ENCODE peak calls at places on chromosomes 11 and 22, in seven cellular contexts. Z is activated CD4-positive, alpha-beta T cell treated with anti-CD3 and anti-CD28 coated beads, Interleukin-2, amount 50 U/mL, for 48 hours; P is stimulated activated CD8-positive, alpha-beta memory T cell treated with anti-CD3 and anti-CD28 coated beads, Interleukin-7, amount 100 ng/mL, for 48 hours; E is ovary; T is T-cell; G is C1 segment of cervical spinal cord; S is NCI-H774. Q is an unnamed sample.

GRCh38 chr11:112965601-112966125 is 4.4 kb downstream of the NCAM1 start:
- DNase-seq in S (no peak), E (no peak), T (no peak), G (peak), Z (no peak), P (no peak), Q (no peak)

GRCh38 chr22:25754527-25755202 is 12.7 kb downstream of the MYO18B start:
- DNase-seq in S (no peak), P (no peak), T (no peak), G (no peak), Z (no peak), E (no peak), Q (no peak)

GRCh38 chr11:57514538-57515331 is 767 bp downstream of the SLC43A1 start:
- DNase-seq in G (no peak), E (peak), S (peak), Z (peak), P (peak), T (peak), Q (no peak)

GRCh38 chr11:86063536-86063935 is 5.3 kb downstream of the PICALM start:
- DNase-seq in T (no peak), S (no peak), G (no peak), Z (no peak), P (no peak), E (no peak), Q (no peak)

GRCh38 chr11:123183391-123184099 is 11.5 kb downstream of the CLMP start:
- DNase-seq in E (no peak), G (no peak), S (no peak), T (no peak), Z (peak), P (peak), Q (no peak)

GRCh38 chr11:64560139-64560771 is 30.8 kb upstream of the SLC22A12 start:
- DNase-seq in Z (no peak), G (no peak), S (no peak), T (no peak), E (no peak), P (no peak), Q (no peak)

GRCh38 chr11:117912497-117912896 is 16.7 kb downstream of the TMPRSS13 start:
- DNase-seq in G (no peak), S (no peak), P (no peak), Z (no peak), T (no peak), E (no peak), Q (no peak)

GRCh38 chr22:22605074-22605404 is 39.4 kb upstream of the GGTLC2 start:
- DNase-seq in S (no peak), P (no peak), G (no peak), Z (no peak), T (no peak), E (no peak), Q (no peak)

GRCh38 chr11:123560001-123560400 is 94.4 kb downstream of the SCN3B start:
- DNase-seq in P (peak), T (peak), E (peak), S (peak), Z (peak), G (peak), Q (no peak)

GRCh38 chr11:76635991-76636520 is 34.5 kb downstream of the LRRC32 start:
- DNase-seq in E (no peak), P (no peak), G (no peak), T (no peak), Z (no peak), S (no peak), Q (no peak)

GRCh38 chr22:21707677-21708076 is 27.9 kb downstream of the YPEL1 start:
- DNase-seq in S (no peak), E (no peak), T (no peak), Z (no peak), P (no peak), G (no peak), Q (no peak)

GRCh38 chr11:72643547-72643946 is 30.7 kb downstream of the PDE2A start:
- DNase-seq in E (no peak), P (no peak), G (peak), T (no peak), Z (no peak), S (no peak), Q (no peak)

GRCh38 chr11:4539603-4540219 is 5.3 kb upstream of the OR52M1 start:
- DNase-seq in S (no peak), G (no peak), E (peak), T (peak), Z (peak), P (peak), Q (no peak)

GRCh38 chr11:70397336-70397982 is 870 bp upstream of the CTTN start:
- DNase-seq in E (no peak), P (no peak), T (peak), G (no peak), S (no peak), Z (no peak), Q (no peak)

GRCh38 chr11:113193894-113194293 is 120.5 kb upstream of the TTC12 start:
- DNase-seq in Z (no peak), T (no peak), S (no peak), G (no peak), E (peak), P (no peak), Q (no peak)

GRCh38 chr11:104051806-104052205 is 15.4 kb downstream of the DDI1 start:
- DNase-seq in G (no peak), T (no peak), S (no peak), E (no peak), Z (no peak), P (no peak), Q (no peak)

GRCh38 chr22:50145741-50146439 is 24.6 kb upstream of the PANX2 start:
- DNase-seq in P (no peak), S (no peak), G (no peak), Z (no peak), E (no peak), T (no peak), Q (no peak)

GRCh38 chr11:128902515-128903066 is 11.4 kb downstream of the KCNJ5 start:
- DNase-seq in T (no peak), P (no peak), Z (no peak), G (no peak), E (no peak), S (no peak), Q (no peak)

GRCh38 chr11:3009481-3009880 is 17.4 kb upstream of the NAP1L4 start:
- DNase-seq in Z (no peak), E (no peak), S (no peak), G (peak), P (no peak), T (no peak), Q (no peak)

GRCh38 chr11:11349870-11350325 is 3.2 kb downstream of the CSNK2A3 start:
- DNase-seq in P (no peak), G (no peak), S (no peak), T (no peak), E (no peak), Z (no peak), Q (no peak)

GRCh38 chr11:57480409-57481137 is 20.2 kb downstream of the RTN4RL2 start:
- DNase-seq in S (peak), T (peak), G (no peak), E (peak), P (peak), Z (peak), Q (no peak)

GRCh38 chr11:67027943-67028542 is 5.1 kb downstream of the SYT12 start:
- DNase-seq in G (no peak), S (no peak), P (no peak), E (no peak), T (no peak), Z (no peak), Q (no peak)

GRCh38 chr22:42990131-42990838 is 24.7 kb downstream of the PACSIN2 start:
- DNase-seq in G (no peak), T (no peak), Z (no peak), E (no peak), S (no peak), P (no peak), Q (no peak)

GRCh38 chr11:103433380-103433779 is 324.2 kb downstream of the DYNC2H1 start:
- DNase-seq in G (no peak), S (no peak), P (no peak), Z (no peak), E (no peak), T (no peak), Q (no peak)

GRCh38 chr11:43269229-43269928 is 42.4 kb upstream of the API5 start:
- DNase-seq in P (no peak), E (no peak), T (no peak), G (peak), S (peak), Z (no peak), Q (no peak)

GRCh38 chr22:25942126-25942988 is 200.4 kb downstream of the MYO18B start:
- DNase-seq in S (no peak), E (no peak), T (no peak), G (peak), P (no peak), Z (no peak), Q (no peak)

GRCh38 chr22:48691431-48691851 is 1136.2 kb downstream of the BRD1 start:
- DNase-seq in G (no peak), P (no peak), Z (no peak), T (no peak), S (no peak), E (no peak), Q (no peak)

Q was measured in SIG-M5.